ENCODE peak calls at places on chromosomes 2 and 18, in seven cellular contexts. One of them, this sample, is unnamed. For H3K27me3, the result is how much of the 10 kb centered on the place peaks cover.

GRCh38 chr2:98507940-98508689 is 63.5 kb downstream of the INPP4A start:
- DNase-seq in breast epithelium: no peak
- DNase-seq in bronchial epithelial cell: no peak
- DNase-seq in pancreas: no peak
- DNase-seq in body of pancreas: no peak
- DNase-seq in heart left ventricle: peak
- DNase-seq in upper lobe of right lung: peak
- DNase-seq in this sample: peak

GRCh38 chr2:88159955-88160415 is 10.2 kb upstream of the THNSL2 start:
- DNase-seq in breast epithelium: no peak
- DNase-seq in body of pancreas: peak
- DNase-seq in heart left ventricle: peak
- DNase-seq in pancreas: peak
- DNase-seq in upper lobe of right lung: no peak
- DNase-seq in bronchial epithelial cell: peak
- DNase-seq in this sample: no peak

GRCh38 chr2:8694737-8695136 is 12.9 kb downstream of the ID2 start:
- DNase-seq in pancreas: no peak
- DNase-seq in heart left ventricle: no peak
- DNase-seq in upper lobe of right lung: no peak
- DNase-seq in bronchial epithelial cell: no peak
- DNase-seq in breast epithelium: no peak
- DNase-seq in body of pancreas: no peak
- DNase-seq in this sample: no peak

GRCh38 chr2:242060212-242060835 is 190.8 kb downstream of the RTP5 start:
- DNase-seq in breast epithelium: no peak
- DNase-seq in bronchial epithelial cell: peak
- DNase-seq in pancreas: no peak
- DNase-seq in upper lobe of right lung: no peak
- DNase-seq in heart left ventricle: no peak
- DNase-seq in body of pancreas: no peak
- DNase-seq in this sample: no peak

GRCh38 chr2:226802573-226802972 is 3.0 kb upstream of the IRS1 start:
- DNase-seq in upper lobe of right lung: no peak
- DNase-seq in pancreas: peak
- DNase-seq in breast epithelium: no peak
- DNase-seq in heart left ventricle: no peak
- DNase-seq in body of pancreas: peak
- DNase-seq in bronchial epithelial cell: peak
- DNase-seq in this sample: no peak

GRCh38 chr2:241724259-241724974 is 10.0 kb upstream of the D2HGDH start:
- DNase-seq in pancreas: no peak
- DNase-seq in upper lobe of right lung: no peak
- DNase-seq in heart left ventricle: no peak
- DNase-seq in breast epithelium: no peak
- DNase-seq in bronchial epithelial cell: no peak
- DNase-seq in body of pancreas: no peak
- DNase-seq in this sample: no peak

GRCh38 chr2:46164581-46165301 is 132.5 kb upstream of the EPAS1 start:
- DNase-seq in breast epithelium: no peak
- DNase-seq in bronchial epithelial cell: peak
- DNase-seq in upper lobe of right lung: no peak
- DNase-seq in heart left ventricle: peak
- DNase-seq in pancreas: peak
- DNase-seq in body of pancreas: peak
- DNase-seq in this sample: peak

GRCh38 chr2:44884231-44884630 is 57.3 kb upstream of the SIX3 start:
- DNase-seq in pancreas: no peak
- DNase-seq in body of pancreas: no peak
- DNase-seq in heart left ventricle: no peak
- DNase-seq in upper lobe of right lung: no peak
- DNase-seq in bronchial epithelial cell: no peak
- DNase-seq in breast epithelium: no peak
- DNase-seq in this sample: no peak

GRCh38 chr2:144430722-144431163 is 89.2 kb downstream of the ZEB2 start:
- DNase-seq in heart left ventricle: no peak
- DNase-seq in pancreas: no peak
- DNase-seq in bronchial epithelial cell: no peak
- DNase-seq in breast epithelium: no peak
- DNase-seq in body of pancreas: no peak
- DNase-seq in upper lobe of right lung: no peak
- DNase-seq in this sample: no peak

GRCh38 chr2:146927080-146927714 is 917.6 kb upstream of the ACVR2A start:
- DNase-seq in upper lobe of right lung: no peak
- DNase-seq in heart left ventricle: no peak
- DNase-seq in body of pancreas: peak
- DNase-seq in pancreas: peak
- DNase-seq in bronchial epithelial cell: peak
- DNase-seq in breast epithelium: no peak
- DNase-seq in this sample: peak

DNA sequence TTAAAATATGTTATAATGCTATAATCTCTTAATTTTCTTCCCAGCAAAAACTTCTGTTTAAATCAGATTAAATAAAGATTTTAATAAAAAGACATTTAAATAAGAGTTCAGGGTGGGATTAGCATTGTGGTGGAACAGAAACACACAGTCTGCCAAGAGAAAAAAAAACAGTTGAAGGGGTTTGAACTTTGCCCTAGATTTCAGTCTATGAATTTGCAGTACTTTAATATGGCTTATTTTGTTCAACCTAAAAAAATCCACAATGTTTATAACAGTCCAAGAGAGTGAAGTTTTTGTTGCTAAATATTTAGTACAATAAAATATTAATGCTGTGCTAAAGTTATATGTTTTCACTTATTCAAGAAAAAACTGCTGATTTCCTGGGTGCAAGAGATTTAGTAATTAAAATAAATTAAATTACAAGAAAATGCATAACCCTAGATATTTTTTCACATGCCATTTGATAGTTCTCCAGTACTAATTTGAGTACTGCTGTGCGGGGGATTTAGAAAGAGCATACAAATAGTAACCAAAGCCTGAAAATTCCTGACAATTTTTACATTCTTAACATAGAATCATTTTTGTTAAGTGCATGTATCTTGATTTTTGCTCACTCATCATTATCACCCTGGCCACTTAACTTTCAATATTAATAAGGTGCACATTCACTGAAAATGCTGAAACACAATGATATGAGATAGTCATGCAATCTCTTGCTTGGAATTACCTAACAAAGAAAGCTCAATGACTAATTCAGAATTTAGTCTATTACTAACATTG is 52.6 kb downstream of the SLC40A1 start:
- DNase-seq in heart left ventricle: no peak
- DNase-seq in body of pancreas: no peak
- DNase-seq in upper lobe of right lung: no peak
- DNase-seq in bronchial epithelial cell: peak
- DNase-seq in pancreas: no peak
- DNase-seq in breast epithelium: no peak
- DNase-seq in this sample: no peak
- H3K27me3 ChIP-seq in heart left ventricle: under half
- H3K27me3 ChIP-seq in body of pancreas: under half
- H3K27me3 ChIP-seq in upper lobe of right lung: under half
- H3K27me3 ChIP-seq in bronchial epithelial cell: under half
- H3K27me3 ChIP-seq in pancreas: under half
- H3K27me3 ChIP-seq in breast epithelium: under half
- H3K27me3 ChIP-seq in this sample: under half

DNA sequence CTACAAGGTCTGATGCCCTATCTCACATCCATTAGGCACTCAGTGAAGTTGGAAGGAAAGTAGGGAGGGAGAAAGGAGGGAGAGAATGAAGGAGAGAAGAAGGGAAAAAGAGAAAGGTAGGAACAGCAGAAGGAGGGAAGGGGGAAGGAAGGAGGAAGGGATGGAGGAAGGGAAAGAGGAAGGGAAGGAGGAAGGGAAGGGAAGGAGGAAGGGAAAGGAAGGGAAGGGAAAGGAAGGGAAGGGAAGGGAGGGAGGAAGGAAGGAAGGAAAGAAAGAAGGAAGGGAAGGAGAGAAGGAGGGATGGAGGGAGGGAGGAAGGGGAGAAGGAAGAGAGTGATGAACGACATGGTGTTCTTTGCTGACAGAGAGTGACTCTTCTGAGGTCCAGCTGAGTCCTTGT is 468.9 kb upstream of the MYT1L start:
- DNase-seq in bronchial epithelial cell: no peak
- DNase-seq in breast epithelium: no peak
- DNase-seq in pancreas: no peak
- DNase-seq in heart left ventricle: no peak
- DNase-seq in body of pancreas: no peak
- DNase-seq in upper lobe of right lung: no peak
- DNase-seq in this sample: no peak
- H3K27me3 ChIP-seq in bronchial epithelial cell: under half
- H3K27me3 ChIP-seq in breast epithelium: under half
- H3K27me3 ChIP-seq in pancreas: under half
- H3K27me3 ChIP-seq in heart left ventricle: under half
- H3K27me3 ChIP-seq in body of pancreas: under half
- H3K27me3 ChIP-seq in upper lobe of right lung: under half
- H3K27me3 ChIP-seq in this sample: under half

GRCh38 chr18:74427442-74428112 is 29.5 kb downstream of the DIPK1C start:
- DNase-seq in pancreas: no peak
- DNase-seq in bronchial epithelial cell: no peak
- DNase-seq in breast epithelium: no peak
- DNase-seq in heart left ventricle: no peak
- DNase-seq in body of pancreas: no peak
- DNase-seq in upper lobe of right lung: no peak
- DNase-seq in this sample: no peak
- H3K27me3 ChIP-seq in pancreas: under half
- H3K27me3 ChIP-seq in bronchial epithelial cell: under half
- H3K27me3 ChIP-seq in breast epithelium: under half
- H3K27me3 ChIP-seq in heart left ventricle: under half
- H3K27me3 ChIP-seq in body of pancreas: under half
- H3K27me3 ChIP-seq in upper lobe of right lung: under half
- H3K27me3 ChIP-seq in this sample: under half

GRCh38 chr2:174328309-174329156 is 6.2 kb upstream of the SP9 start:
- DNase-seq in upper lobe of right lung: no peak
- DNase-seq in heart left ventricle: no peak
- DNase-seq in breast epithelium: no peak
- DNase-seq in bronchial epithelial cell: no peak
- DNase-seq in body of pancreas: no peak
- DNase-seq in pancreas: no peak
- DNase-seq in this sample: no peak
- H3K27me3 ChIP-seq in upper lobe of right lung: half or more
- H3K27me3 ChIP-seq in heart left ventricle: half or more
- H3K27me3 ChIP-seq in breast epithelium: half or more
- H3K27me3 ChIP-seq in bronchial epithelial cell: half or more
- H3K27me3 ChIP-seq in body of pancreas: under half
- H3K27me3 ChIP-seq in pancreas: under half
- H3K27me3 ChIP-seq in this sample: half or more

GRCh38 chr2:239818531-239819011 is 206.6 kb downstream of the NDUFA10 start:
- DNase-seq in heart left ventricle: no peak
- DNase-seq in body of pancreas: peak
- DNase-seq in upper lobe of right lung: peak
- DNase-seq in breast epithelium: peak
- DNase-seq in bronchial epithelial cell: no peak
- DNase-seq in pancreas: no peak
- DNase-seq in this sample: no peak
- H3K27me3 ChIP-seq in heart left ventricle: under half
- H3K27me3 ChIP-seq in body of pancreas: under half
- H3K27me3 ChIP-seq in upper lobe of right lung: under half
- H3K27me3 ChIP-seq in breast epithelium: under half
- H3K27me3 ChIP-seq in bronchial epithelial cell: under half
- H3K27me3 ChIP-seq in pancreas: under half
- H3K27me3 ChIP-seq in this sample: under half

This sample was measured in left lung.